ENCODE peak calls at places on chromosomes 5 and 9, in six cellular contexts. B, H, C, Z, P and X are unnamed samples.

GRCh38 chr5:150632305-150633160 is 7.9 kb upstream of the SYNPO start:
- DNase-seq in Z (no peak), P (no peak), B (no peak), H (no peak), C (no peak), X (peak)

GRCh38 chr9:127805620-127806019 is 2.9 kb downstream of the FPGS start:
- DNase-seq in C (no peak), P (no peak), H (no peak), Z (peak), B (peak), X (peak)

GRCh38 chr9:72442212-72442607 is 77.2 kb upstream of the ZFAND5 start:
- DNase-seq in B (no peak), H (no peak), Z (peak), C (no peak), P (no peak), X (no peak)

GRCh38 chr9:38334234-38334633 is 58.3 kb upstream of the ALDH1B1 start:
- DNase-seq in Z (peak), P (no peak), H (no peak), B (no peak), C (no peak), X (peak)

GRCh38 chr5:19616821-19617220 is 371.2 kb downstream of the CDH18 start:
- DNase-seq in B (no peak), H (no peak), Z (no peak), P (no peak), C (no peak), X (no peak)

GRCh38 chr5:169091396-169091980 is 209.5 kb downstream of the SLIT3 start:
- DNase-seq in P (no peak), H (no peak), C (no peak), B (no peak), Z (no peak), X (no peak)

GRCh38 chr9:73810585-73811215 is 659.0 kb downstream of the ANXA1 start:
- DNase-seq in Z (no peak), H (no peak), P (no peak), B (no peak), C (no peak), X (no peak)

GRCh38 chr9:132404228-132404881 is 2.3 kb downstream of the TTF1 start:
- DNase-seq in Z (no peak), H (no peak), C (no peak), B (no peak), P (no peak), X (no peak)

GRCh38 chr5:92560698-92561361 is 1020.2 kb downstream of the NR2F1-AS1 start:
- DNase-seq in C (no peak), P (no peak), Z (peak), B (no peak), H (peak), X (peak)

GRCh38 chr5:127799293-127799905 is 96.2 kb downstream of the CCDC192 start:
- DNase-seq in H (no peak), P (no peak), B (no peak), Z (peak), C (no peak), X (no peak)

GRCh38 chr5:112109331-112109993 is 309.6 kb downstream of the EPB41L4A start:
- DNase-seq in C (no peak), B (no peak), H (no peak), Z (peak), P (no peak), X (peak)

GRCh38 chr9:1001838-1002237 is 25.4 kb downstream of the DMRT3 start:
- DNase-seq in Z (no peak), P (no peak), C (no peak), H (no peak), B (no peak), X (no peak)

GRCh38 chr5:67248703-67249589 is 52.3 kb upstream of the CD180 start:
- DNase-seq in C (no peak), P (no peak), B (no peak), H (no peak), Z (no peak), X (peak)

GRCh38 chr5:39578887-39579497 is 154.2 kb upstream of the DAB2 start:
- DNase-seq in H (no peak), P (no peak), C (no peak), B (no peak), Z (no peak), X (peak)

GRCh38 chr9:97856857-97857602 is 4.0 kb downstream of the FOXE1 start:
- DNase-seq in C (no peak), B (no peak), P (no peak), Z (no peak), H (no peak), X (no peak)